ENCODE peak calls at places on chromosomes 4 and X, in four cellular contexts. M, X, G and K are unnamed samples.

GRCh38 chr4:40571208-40571607 is 58.5 kb downstream of the RBM47 start:
- DNase-seq in M (no peak), X (no peak), G (no peak), K (no peak)

GRCh38 chr4:38313999-38314561 is 349.9 kb upstream of the KLF3 start:
- DNase-seq in X (no peak), G (no peak), M (no peak), K (no peak)

GRCh38 chrX:139079789-139080188 is 368.3 kb upstream of the FGF13 start:
- DNase-seq in M (no peak), G (no peak), X (no peak), K (no peak)

GRCh38 chrX:73214366-73215094 is at the start of gene NAP1L2:
- DNase-seq in X (peak), G (no peak), M (no peak), K (peak)

GRCh38 chr4:139642364-139642763 is 23.3 kb upstream of the MGST2 start:
- DNase-seq in X (no peak), G (no peak), M (no peak), K (no peak)

GRCh38 chrX:129523076-129524055 is at the start of gene SMARCA1:
- DNase-seq in X (peak), M (peak), G (peak), K (peak)

GRCh38 chr4:108395786-108396185 is 224.6 kb upstream of the RPL34 start:
- DNase-seq in G (no peak), M (no peak), X (no peak), K (no peak)

GRCh38 chr4:105329081-105329480 is 144.8 kb downstream of the PPA2 start:
- DNase-seq in M (no peak), G (no peak), X (no peak), K (no peak)

GRCh38 chr4:2798399-2799301 is 5.8 kb downstream of the SH3BP2 start:
- DNase-seq in G (no peak), X (peak), M (no peak), K (peak)

GRCh38 chrX:53435997-53436396 is 1.8 kb upstream of the HSD17B10 start:
- DNase-seq in X (no peak), M (peak), G (peak), K (peak)

GRCh38 chr4:153538408-153539057 is 72.4 kb downstream of the TMEM131L start:
- DNase-seq in G (no peak), M (no peak), X (no peak), K (peak)

GRCh38 chr4:26343041-26343403 is 22.2 kb downstream of the RBPJ start:
- DNase-seq in M (no peak), G (no peak), X (no peak), K (no peak)

GRCh38 chr4:2449051-2449450 is 19.9 kb upstream of the RNF4 start:
- DNase-seq in M (no peak), G (no peak), X (no peak), K (no peak)

GRCh38 chr4:177001271-177002175 is 208.8 kb upstream of the VEGFC start:
- DNase-seq in G (no peak), M (no peak), X (no peak), K (no peak)

GRCh38 chr4:6779667-6780565 is 2.6 kb upstream of the KIAA0232 start:
- DNase-seq in X (peak), M (peak), G (no peak), K (no peak)

GRCh38 chr4:7422898-7423180 is 11.9 kb downstream of the PSAPL1 start:
- DNase-seq in G (no peak), M (no peak), X (no peak), K (no peak)

GRCh38 chr4:183098723-183099536 is at the start of gene WWC2:
- DNase-seq in G (peak), X (peak), M (peak), K (peak)

GRCh38 chrX:94178145-94178790 is 504.3 kb downstream of the FAM133A start:
- DNase-seq in M (no peak), X (no peak), G (no peak), K (no peak)

GRCh38 chrX:3609800-3610199 is 103.6 kb downstream of the PRKX start:
- DNase-seq in X (no peak), G (no peak), M (no peak), K (no peak)

GRCh38 chr4:119227690-119228089 is 15.2 kb downstream of the USP53 start:
- DNase-seq in X (no peak), M (no peak), G (no peak), K (no peak)

GRCh38 chr4:82782626-82783025 is 16.0 kb downstream of the SCD5 start:
- DNase-seq in X (no peak), M (no peak), G (no peak), K (no peak)

GRCh38 chr4:188423039-188423438 is 283.8 kb downstream of the TRIML1 start:
- DNase-seq in M (no peak), X (no peak), G (no peak), K (no peak)

GRCh38 chr4:6894528-6895498 is 14.8 kb upstream of the TBC1D14 start:
- DNase-seq in G (no peak), M (no peak), X (peak), K (no peak)

GRCh38 chr4:188986271-188986689 is 847.0 kb downstream of the TRIML1 start:
- DNase-seq in X (no peak), G (peak), M (peak), K (no peak)

GRCh38 chr4:98510340-98510739 is 148.1 kb downstream of the TSPAN5 start:
- DNase-seq in M (no peak), G (no peak), X (no peak), K (no peak)

GRCh38 chrX:17082831-17083230 is 136.4 kb downstream of the REPS2 start:
- DNase-seq in X (no peak), G (no peak), M (peak), K (no peak)

GRCh38 chrX:68287419-68287818 is 145.9 kb downstream of the OPHN1 start:
- DNase-seq in G (no peak), X (no peak), M (no peak), K (no peak)

GRCh38 chr4:22237846-22238513 is 277.9 kb downstream of the ADGRA3 start:
- DNase-seq in M (peak), G (no peak), X (no peak), K (no peak)

GRCh38 chrX:110851780-110852179 is 56.2 kb upstream of the CHRDL1 start:
- DNase-seq in X (no peak), M (no peak), G (no peak), K (no peak)

GRCh38 chrX:47664737-47665136 is 5.8 kb upstream of the UXT start:
- DNase-seq in M (no peak), G (no peak), X (no peak), K (no peak)

GRCh38 chr4:156475322-156475721 is 496.3 kb downstream of the PDGFC start:
- DNase-seq in G (no peak), M (peak), X (no peak), K (no peak)

GRCh38 chrX:47091149-47091775 is 13.0 kb downstream of the RGN start:
- DNase-seq in X (no peak), M (peak), G (no peak), K (no peak)